ENCODE peak calls at places on chromosomes 12 and 14, in seven cellular contexts. N, R, C, U, O, H and P are unnamed samples.

GRCh38 chr12:3129301-3130052 is 52.3 kb downstream of the TSPAN9 start:
- DNase-seq in N (no peak), R (peak), C (no peak), U (no peak), O (no peak), H (no peak), P (no peak)

GRCh38 chr14:67491741-67492504 is 3.4 kb upstream of the TMEM229B start:
- DNase-seq in N (peak), R (no peak), C (no peak), U (no peak), O (no peak), H (no peak), P (no peak)

GRCh38 chr12:132054983-132055382 is 89.1 kb downstream of the DDX51 start:
- DNase-seq in N (no peak), R (no peak), C (no peak), U (no peak), O (no peak), H (no peak), P (no peak)

GRCh38 chr12:14540801-14541462 is 26.8 kb downstream of the PLBD1 start:
- DNase-seq in N (no peak), R (no peak), C (no peak), U (no peak), O (no peak), H (no peak), P (no peak)

GRCh38 chr14:31926652-31927347 is 150.3 kb upstream of the ARHGAP5 start:
- DNase-seq in N (no peak), R (peak), C (no peak), U (no peak), O (no peak), H (no peak), P (no peak)

GRCh38 chr14:50666772-50667490 is 1.2 kb downstream of the SAV1 start:
- DNase-seq in N (peak), R (peak), C (peak), U (peak), O (peak), H (peak), P (peak)

GRCh38 chr12:104057771-104058197 is 6.5 kb upstream of the HCFC2 start:
- DNase-seq in N (no peak), R (peak), C (no peak), U (peak), O (no peak), H (no peak), P (no peak)

GRCh38 chr12:22286569-22286968 is 47.9 kb downstream of the ST8SIA1 start:
- DNase-seq in N (no peak), R (peak), C (no peak), U (no peak), O (no peak), H (no peak), P (no peak)

GRCh38 chr12:111828338-111828979 is 13.6 kb upstream of the MAPKAPK5 start:
- DNase-seq in N (no peak), R (no peak), C (no peak), U (no peak), O (peak), H (no peak), P (no peak)

GRCh38 chr12:112130461-112130998 is 5.2 kb downstream of the TRAFD1 start:
- DNase-seq in N (no peak), R (peak), C (no peak), U (no peak), O (no peak), H (no peak), P (no peak)

GRCh38 chr12:107475900-107476299 is 209.7 kb upstream of the PWP1 start:
- DNase-seq in N (no peak), R (no peak), C (peak), U (no peak), O (no peak), H (no peak), P (no peak)

GRCh38 chr14:105526781-105527380 is 498 bp downstream of the TMEM121 start:
- DNase-seq in N (peak), R (no peak), C (peak), U (no peak), O (peak), H (no peak), P (no peak)

GRCh38 chr12:29713729-29714128 is 70.0 kb downstream of the TMTC1 start:
- DNase-seq in N (no peak), R (no peak), C (no peak), U (no peak), O (no peak), H (no peak), P (no peak)

GRCh38 chr12:68416826-68417225 is 84.7 kb upstream of the MDM1 start:
- DNase-seq in N (no peak), R (peak), C (no peak), U (no peak), O (no peak), H (no peak), P (no peak)

GRCh38 chr14:100374891-100375272 is 51.7 kb downstream of the SLC25A47 start:
- DNase-seq in N (no peak), R (peak), C (no peak), U (no peak), O (no peak), H (no peak), P (no peak)

GRCh38 chr14:72616811-72617210 is 277.1 kb downstream of the DPF3 start:
- DNase-seq in N (no peak), R (no peak), C (no peak), U (no peak), O (peak), H (no peak), P (no peak)

GRCh38 chr12:38886064-38886463 is 19.3 kb downstream of the CPNE8 start:
- DNase-seq in N (peak), R (no peak), C (peak), U (peak), O (no peak), H (peak), P (no peak)

GRCh38 chr12:121337416-121337815 is 14.8 kb downstream of the ANAPC5 start:
- DNase-seq in N (no peak), R (no peak), C (no peak), U (no peak), O (peak), H (no peak), P (no peak)

GRCh38 chr12:120887253-120888043 is 16.7 kb downstream of the SPPL3 start:
- DNase-seq in N (no peak), R (no peak), C (no peak), U (no peak), O (no peak), H (no peak), P (no peak)

GRCh38 chr12:85835810-85836715 is at the start of gene RASSF9:
- DNase-seq in N (peak), R (peak), C (peak), U (peak), O (peak), H (peak), P (peak)

GRCh38 chr12:43903686-43904085 is 67.8 kb downstream of the TMEM117 start:
- DNase-seq in N (no peak), R (no peak), C (no peak), U (no peak), O (no peak), H (no peak), P (no peak)

GRCh38 chr14:35383569-35384385 is 20.8 kb downstream of the NFKBIA start:
- DNase-seq in N (no peak), R (no peak), C (no peak), U (no peak), O (no peak), H (no peak), P (no peak)

GRCh38 chr12:112381421-112381897 is 772 bp downstream of the HECTD4 start:
- DNase-seq in N (peak), R (no peak), C (peak), U (no peak), O (peak), H (peak), P (no peak)

GRCh38 chr12:116594325-116595038 is 35.3 kb downstream of the MAP1LC3B2 start:
- DNase-seq in N (no peak), R (no peak), C (peak), U (no peak), O (peak), H (peak), P (peak)

GRCh38 chr12:123096159-123096558 is 54.7 kb downstream of the PITPNM2 start:
- DNase-seq in N (no peak), R (no peak), C (no peak), U (no peak), O (no peak), H (no peak), P (no peak)

GRCh38 chr14:69693145-69693544 is 73.8 kb upstream of the SRSF5 start:
- DNase-seq in N (peak), R (no peak), C (peak), U (no peak), O (no peak), H (peak), P (no peak)

GRCh38 chr12:25241171-25242020 is 9.3 kb downstream of the KRAS start:
- DNase-seq in N (no peak), R (peak), C (no peak), U (peak), O (no peak), H (no peak), P (no peak)

GRCh38 chr12:51056242-51056641 is 8.1 kb downstream of the LETMD1 start:
- DNase-seq in N (peak), R (peak), C (no peak), U (peak), O (no peak), H (no peak), P (peak)

GRCh38 chr14:93717968-93718320 is 70.3 kb downstream of the PRIMA1 start:
- DNase-seq in N (no peak), R (no peak), C (peak), U (no peak), O (no peak), H (no peak), P (no peak)

GRCh38 chr12:13661005-13661887 is 320.2 kb downstream of the GRIN2B start:
- DNase-seq in N (peak), R (peak), C (peak), U (peak), O (no peak), H (peak), P (peak)

GRCh38 chr12:108665608-108666202 is 32.0 kb upstream of the SELPLG start:
- DNase-seq in N (no peak), R (no peak), C (no peak), U (no peak), O (no peak), H (no peak), P (no peak)

GRCh38 chr12:18696971-18697602 is 40.7 kb downstream of the PLCZ1 start:
- DNase-seq in N (no peak), R (peak), C (no peak), U (no peak), O (no peak), H (no peak), P (no peak)

GRCh38 chr14:72704507-72704906 is 189.4 kb downstream of the DPF3 start:
- DNase-seq in N (no peak), R (no peak), C (no peak), U (no peak), O (no peak), H (no peak), P (no peak)

GRCh38 chr14:35682802-35683201 is 126.3 kb downstream of the RALGAPA1 start:
- DNase-seq in N (no peak), R (peak), C (no peak), U (no peak), O (no peak), H (no peak), P (no peak)

GRCh38 chr14:22980672-22981089 is 1.7 kb downstream of the AJUBA start:
- DNase-seq in N (peak), R (peak), C (no peak), U (peak), O (peak), H (peak), P (no peak)

GRCh38 chr12:119994892-119995658 is 6.0 kb downstream of the BICDL1 start:
- DNase-seq in N (no peak), R (no peak), C (no peak), U (no peak), O (no peak), H (no peak), P (no peak)

GRCh38 chr12:81337891-81338290 is 260.0 kb downstream of the ACSS3 start:
- DNase-seq in N (no peak), R (no peak), C (no peak), U (no peak), O (no peak), H (no peak), P (no peak)

GRCh38 chr12:14936224-14936861 is 2.0 kb downstream of the ERP27 start:
- DNase-seq in N (peak), R (no peak), C (no peak), U (peak), O (no peak), H (no peak), P (no peak)

GRCh38 chr12:11756022-11756421 is 106.5 kb downstream of the ETV6 start:
- DNase-seq in N (no peak), R (no peak), C (peak), U (no peak), O (no peak), H (no peak), P (no peak)
- H3K4me3 ChIP-seq in N (no peak), R (no peak), C (no peak), U (no peak), O (no peak), H (no peak), P (no peak)

GRCh38 chr14:77100961-77101360 is 2.9 kb downstream of the CIPC start:
- DNase-seq in N (no peak), R (peak), C (no peak), U (no peak), O (no peak), H (no peak), P (no peak)

GRCh38 chr14:77099425-77100167 is 1.5 kb downstream of the CIPC start:
- DNase-seq in N (peak), R (peak), C (no peak), U (no peak), O (no peak), H (no peak), P (no peak)

GRCh38 chr14:77097006-77097688 is 911 bp upstream of the CIPC start:
- DNase-seq in N (no peak), R (peak), C (no peak), U (no peak), O (no peak), H (no peak), P (no peak)

GRCh38 chr14:77098470-77099353 is 654 bp downstream of the CIPC start:
- DNase-seq in N (peak), R (no peak), C (peak), U (no peak), O (peak), H (peak), P (peak)

DNA sequence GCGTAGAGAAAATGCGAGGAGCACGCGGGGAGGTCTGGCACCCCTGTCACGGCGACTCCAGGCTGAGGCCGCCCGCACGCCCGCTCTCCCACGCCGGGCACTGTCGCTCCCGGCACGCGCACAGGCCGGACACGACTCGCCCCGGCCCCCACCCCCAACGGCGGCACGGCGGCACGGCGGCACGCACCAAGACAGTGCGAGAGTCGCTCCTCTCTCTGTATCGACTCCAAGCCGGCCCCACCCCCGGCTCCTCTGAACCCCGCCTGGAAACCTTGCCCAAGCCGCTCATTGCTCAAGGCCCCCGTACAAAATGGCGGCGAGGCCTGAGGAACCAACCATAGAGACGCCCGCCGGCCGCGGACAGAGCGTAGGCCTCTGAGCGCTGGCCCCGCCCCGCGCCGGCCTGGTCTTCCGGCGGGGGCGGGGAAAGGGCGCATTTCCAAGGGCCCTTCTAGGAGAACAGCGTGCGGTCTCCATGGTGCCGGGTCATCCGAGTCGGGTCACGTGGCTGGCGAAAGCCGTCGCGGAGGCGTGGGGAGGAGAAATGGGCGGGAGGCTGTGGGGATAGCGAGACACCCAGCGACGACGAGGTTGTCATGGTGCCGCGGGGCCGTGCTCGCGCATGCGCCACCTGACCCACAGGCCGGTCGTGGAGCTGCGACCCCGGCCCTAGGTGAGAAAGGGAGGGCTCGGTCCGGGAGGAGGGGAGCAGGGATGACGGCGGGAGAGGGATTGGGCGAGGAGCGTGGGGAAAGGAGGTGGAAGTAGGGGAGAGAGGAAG is at the start of gene CIPC:
- DNase-seq in N (peak), R (peak), C (peak), U (peak), O (peak), H (peak), P (peak)
- TF ChIP-seq POLR2A in N (peak), R (peak), C (peak), U (peak), O (no peak), H (peak), P (peak)

GRCh38 chr14:26191123-26191522 is 406.7 kb downstream of the NOVA1 start:
- DNase-seq in N (no peak), R (no peak), C (no peak), U (peak), O (no peak), H (no peak), P (no peak)

GRCh38 chr14:26190644-26191043 is 407.2 kb downstream of the NOVA1 start:
- DNase-seq in N (no peak), R (no peak), C (no peak), U (no peak), O (no peak), H (no peak), P (no peak)

GRCh38 chr14:26187996-26188605 is 409.7 kb downstream of the NOVA1 start:
- DNase-seq in N (no peak), R (no peak), C (no peak), U (no peak), O (no peak), H (no peak), P (no peak)

GRCh38 chr14:26194816-26195215 is 403.0 kb downstream of the NOVA1 start:
- DNase-seq in N (no peak), R (no peak), C (no peak), U (no peak), O (no peak), H (no peak), P (no peak)

GRCh38 chr14:26191666-26192065 is 406.2 kb downstream of the NOVA1 start:
- DNase-seq in N (no peak), R (no peak), C (no peak), U (no peak), O (no peak), H (no peak), P (no peak)
- H3K4me3 ChIP-seq in N (no peak), R (no peak), C (no peak), U (no peak), O (no peak), H (no peak), P (no peak)

GRCh38 chr12:16346931-16347330 is 514 bp upstream of the MGST1 start:
- DNase-seq in N (no peak), R (no peak), C (no peak), U (peak), O (no peak), H (peak), P (no peak)
- TF ChIP-seq POLR2A in N (no peak), R (no peak), C (no peak), U (no peak), O (no peak), H (no peak), P (no peak)

GRCh38 chr12:52441320-52441911 is 7.2 kb upstream of the KRT75 start:
- DNase-seq in N (no peak), R (peak), C (no peak), U (peak), O (peak), H (no peak), P (no peak)

GRCh38 chr12:52440821-52441319 is 6.7 kb upstream of the KRT75 start:
- DNase-seq in N (no peak), R (peak), C (no peak), U (peak), O (peak), H (no peak), P (no peak)

GRCh38 chr12:52444647-52445595 is 7.0 kb downstream of the KRT6B start:
- DNase-seq in N (no peak), R (no peak), C (no peak), U (no peak), O (peak), H (no peak), P (no peak)

GRCh38 chr12:52443966-52444365 is 8.0 kb downstream of the KRT6B start:
- DNase-seq in N (no peak), R (no peak), C (no peak), U (no peak), O (no peak), H (no peak), P (no peak)

GRCh38 chr12:52442600-52443061 is 8.5 kb upstream of the KRT75 start:
- DNase-seq in N (peak), R (peak), C (no peak), U (peak), O (peak), H (no peak), P (no peak)
- H3K4me3 ChIP-seq in N (no peak), R (no peak), C (no peak), U (no peak), O (no peak), H (no peak), P (no peak)

GRCh38 chr14:57391609-57392195 is 1.3 kb downstream of the NAA30 start:
- DNase-seq in N (no peak), R (peak), C (no peak), U (no peak), O (no peak), H (no peak), P (no peak)

GRCh38 chr14:57388072-57388471 is 2.3 kb upstream of the NAA30 start:
- DNase-seq in N (no peak), R (no peak), C (no peak), U (no peak), O (no peak), H (no peak), P (no peak)

GRCh38 chr14:57390806-57391562 is 598 bp downstream of the NAA30 start:
- DNase-seq in N (peak), R (peak), C (peak), U (peak), O (peak), H (peak), P (no peak)

GRCh38 chr14:57389646-57390036 is 745 bp upstream of the NAA30 start:
- DNase-seq in N (peak), R (no peak), C (no peak), U (no peak), O (no peak), H (peak), P (peak)

DNA sequence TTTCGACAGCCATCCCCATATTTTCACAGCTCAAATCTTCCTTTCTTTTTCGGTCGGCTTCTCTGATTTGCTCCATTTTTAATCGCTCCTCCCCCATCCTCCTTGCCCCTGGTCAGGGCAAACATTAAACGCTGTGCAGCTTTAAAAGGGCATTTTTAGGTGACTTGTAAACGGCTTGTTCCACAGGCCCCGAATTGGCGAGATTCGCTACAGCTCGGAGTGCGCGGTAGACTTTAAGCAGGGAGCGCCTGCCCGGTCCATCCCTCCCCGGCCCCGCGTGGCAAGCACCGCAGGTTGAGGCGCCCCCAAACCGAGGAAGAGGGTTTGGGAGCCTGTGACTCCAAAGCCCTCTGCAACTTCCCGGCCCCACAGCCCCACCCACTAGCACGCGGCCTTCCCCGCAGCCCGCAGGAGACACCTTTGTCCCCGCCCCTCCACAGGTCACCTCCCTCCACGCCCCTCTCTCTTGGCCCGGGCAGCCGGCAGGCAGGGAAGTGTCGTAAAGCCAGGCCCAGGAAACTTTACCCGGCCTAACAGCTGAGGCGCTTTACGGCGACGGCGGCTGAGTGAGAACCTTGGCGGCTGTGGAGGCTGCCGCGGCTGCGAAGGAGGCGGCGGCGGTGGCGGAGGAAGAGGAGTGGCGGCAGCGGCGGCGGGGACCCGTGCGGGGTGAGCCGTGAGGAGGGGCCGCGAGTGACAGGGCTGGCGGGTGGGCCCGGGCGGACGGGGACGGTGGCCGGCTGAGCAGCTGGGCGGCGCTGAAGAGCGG is at the start of gene NAA30:
- DNase-seq in N (peak), R (peak), C (peak), U (peak), O (peak), H (peak), P (peak)
- TF ChIP-seq POLR2A in N (peak), R (peak), C (peak), U (peak), O (no peak), H (peak), P (peak)